ENCODE peak calls at places on chromosomes 7 and 10, in four cellular contexts. One of them, this sample, is unnamed.

GRCh38 chr7:154096-154835 is 38.1 kb upstream of the FAM20C start:
- DNase-seq in fibroblast of the aortic adventitia: no peak
- DNase-seq in effector memory CD4-positive, alpha-beta T cell: no peak
- DNase-seq in OCI-LY7: no peak
- DNase-seq in this sample: no peak

GRCh38 chr7:147023390-147023914 is 906.9 kb downstream of the CNTNAP2 start:
- DNase-seq in fibroblast of the aortic adventitia: no peak
- DNase-seq in OCI-LY7: no peak
- DNase-seq in effector memory CD4-positive, alpha-beta T cell: no peak
- DNase-seq in this sample: no peak

GRCh38 chr10:132238371-132239125 is 51.8 kb downstream of the DPYSL4 start:
- DNase-seq in fibroblast of the aortic adventitia: no peak
- DNase-seq in effector memory CD4-positive, alpha-beta T cell: no peak
- DNase-seq in OCI-LY7: no peak
- DNase-seq in this sample: no peak

GRCh38 chr7:50342616-50343114 is 38.1 kb downstream of the IKZF1 start:
- DNase-seq in fibroblast of the aortic adventitia: no peak
- DNase-seq in OCI-LY7: no peak
- DNase-seq in effector memory CD4-positive, alpha-beta T cell: peak; percentile 67
- DNase-seq in this sample: no peak

GRCh38 chr7:22697897-22698645 is 28.9 kb upstream of the IL6 start:
- DNase-seq in fibroblast of the aortic adventitia: no peak
- DNase-seq in effector memory CD4-positive, alpha-beta T cell: no peak
- DNase-seq in OCI-LY7: no peak
- DNase-seq in this sample: no peak

GRCh38 chr7:132399367-132399766 is 176.9 kb downstream of the PLXNA4 start:
- DNase-seq in fibroblast of the aortic adventitia: no peak
- DNase-seq in OCI-LY7: no peak
- DNase-seq in effector memory CD4-positive, alpha-beta T cell: no peak
- DNase-seq in this sample: no peak

GRCh38 chr7:74479066-74479781 is 25.5 kb downstream of the GTF2IRD1 start:
- DNase-seq in fibroblast of the aortic adventitia: peak; percentile 19
- DNase-seq in effector memory CD4-positive, alpha-beta T cell: no peak
- DNase-seq in OCI-LY7: no peak
- DNase-seq in this sample: no peak

GRCh38 chr10:6061056-6061455 is 1.1 kb downstream of the IL2RA start:
- DNase-seq in fibroblast of the aortic adventitia: no peak
- DNase-seq in OCI-LY7: no peak
- DNase-seq in effector memory CD4-positive, alpha-beta T cell: no peak
- DNase-seq in this sample: no peak

GRCh38 chr7:66867198-66867790 is 53.7 kb upstream of the TMEM248 start:
- DNase-seq in effector memory CD4-positive, alpha-beta T cell: no peak
- DNase-seq in OCI-LY7: no peak
- DNase-seq in fibroblast of the aortic adventitia: no peak
- DNase-seq in this sample: no peak

GRCh38 chr7:146557971-146558469 is 441.4 kb downstream of the CNTNAP2 start:
- DNase-seq in effector memory CD4-positive, alpha-beta T cell: no peak
- DNase-seq in fibroblast of the aortic adventitia: no peak
- DNase-seq in OCI-LY7: no peak
- DNase-seq in this sample: no peak

GRCh38 chr10:35765039-35765662 is 123.1 kb upstream of the FZD8 start:
- DNase-seq in effector memory CD4-positive, alpha-beta T cell: no peak
- DNase-seq in fibroblast of the aortic adventitia: no peak
- DNase-seq in OCI-LY7: no peak
- DNase-seq in this sample: no peak

GRCh38 chr10:18378766-18379165 is 238.5 kb downstream of the CACNB2 start:
- DNase-seq in fibroblast of the aortic adventitia: peak; percentile 2
- DNase-seq in OCI-LY7: no peak
- DNase-seq in effector memory CD4-positive, alpha-beta T cell: no peak
- DNase-seq in this sample: no peak

GRCh38 chr10:59176241-59177030 is at the start of gene PHYHIPL:
- DNase-seq in effector memory CD4-positive, alpha-beta T cell: no peak
- DNase-seq in OCI-LY7: no peak
- DNase-seq in fibroblast of the aortic adventitia: no peak
- DNase-seq in this sample: no peak

GRCh38 chr10:5563991-5564536 is 39.3 kb downstream of the CALML3 start:
- DNase-seq in effector memory CD4-positive, alpha-beta T cell: no peak
- DNase-seq in fibroblast of the aortic adventitia: no peak
- DNase-seq in OCI-LY7: no peak
- DNase-seq in this sample: peak; percentile 72

GRCh38 chr7:154640266-154640865 is 362.6 kb downstream of the PAXIP1 start:
- DNase-seq in fibroblast of the aortic adventitia: no peak
- DNase-seq in OCI-LY7: no peak
- DNase-seq in effector memory CD4-positive, alpha-beta T cell: no peak
- DNase-seq in this sample: no peak

GRCh38 chr10:114779803-114780609 is 41.6 kb upstream of the FHIP2A start:
- DNase-seq in fibroblast of the aortic adventitia: peak; percentile 94
- DNase-seq in effector memory CD4-positive, alpha-beta T cell: no peak
- DNase-seq in OCI-LY7: no peak
- DNase-seq in this sample: no peak

GRCh38 chr7:50664461-50664922 is 99.3 kb upstream of the DDC start:
- DNase-seq in effector memory CD4-positive, alpha-beta T cell: no peak
- DNase-seq in OCI-LY7: no peak
- DNase-seq in fibroblast of the aortic adventitia: peak; percentile 52
- DNase-seq in this sample: no peak

GRCh38 chr10:93199221-93199681 is 125.6 kb downstream of the CYP26A1 start:
- DNase-seq in fibroblast of the aortic adventitia: peak; percentile 48
- DNase-seq in effector memory CD4-positive, alpha-beta T cell: no peak
- DNase-seq in OCI-LY7: no peak
- DNase-seq in this sample: no peak

GRCh38 chr10:72695496-72695895 is 3.6 kb downstream of the MCU start:
- DNase-seq in fibroblast of the aortic adventitia: no peak
- DNase-seq in effector memory CD4-positive, alpha-beta T cell: no peak
- DNase-seq in OCI-LY7: no peak
- DNase-seq in this sample: no peak

GRCh38 chr7:140062118-140062527 is 628 bp downstream of the PARP12 start:
- DNase-seq in OCI-LY7: no peak
- DNase-seq in effector memory CD4-positive, alpha-beta T cell: peak; percentile 53
- DNase-seq in fibroblast of the aortic adventitia: no peak
- DNase-seq in this sample: no peak

GRCh38 chr7:132177708-132178392 is 398.4 kb downstream of the PLXNA4 start:
- DNase-seq in effector memory CD4-positive, alpha-beta T cell: no peak
- DNase-seq in OCI-LY7: no peak
- DNase-seq in fibroblast of the aortic adventitia: no peak
- DNase-seq in this sample: no peak

GRCh38 chr7:128404143-128404681 is 5.6 kb downstream of the IMPDH1 start:
- DNase-seq in effector memory CD4-positive, alpha-beta T cell: no peak
- DNase-seq in OCI-LY7: no peak
- DNase-seq in fibroblast of the aortic adventitia: no peak
- DNase-seq in this sample: no peak
- H3K4me3 ChIP-seq in effector memory CD4-positive, alpha-beta T cell: no peak overlapping the region
- H3K4me3 ChIP-seq in OCI-LY7: peak overlapping the region; percentile 90
- H3K4me3 ChIP-seq in fibroblast of the aortic adventitia: peak overlapping the region; percentile 80
- H3K4me3 ChIP-seq in this sample: peak overlapping the region; percentile 92

DNA sequence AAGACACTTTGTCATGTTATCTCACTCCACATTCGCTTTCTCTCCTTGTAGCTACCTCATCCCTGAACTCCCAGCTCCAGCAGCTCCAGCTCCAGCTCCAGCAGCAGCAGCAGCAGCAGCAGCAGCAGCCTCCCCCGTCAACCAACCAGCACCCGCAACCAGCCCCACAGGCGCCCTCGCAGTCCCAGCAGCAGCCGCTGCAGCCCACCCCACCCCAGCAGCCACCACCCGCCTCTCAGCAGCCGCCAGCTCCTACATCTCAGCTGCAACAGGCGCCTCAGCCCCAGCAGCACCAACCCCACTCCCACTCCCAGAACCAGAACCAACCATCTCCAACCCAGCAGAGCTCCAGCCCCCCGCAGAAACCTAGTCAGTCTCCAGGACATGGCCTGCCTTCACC is 226.6 kb upstream of the YAE1 start:
- DNase-seq in effector memory CD4-positive, alpha-beta T cell: no peak
- DNase-seq in OCI-LY7: no peak
- DNase-seq in fibroblast of the aortic adventitia: no peak
- DNase-seq in this sample: no peak
- H3K4me3 ChIP-seq in effector memory CD4-positive, alpha-beta T cell: no peak overlapping the region
- H3K4me3 ChIP-seq in OCI-LY7: no peak overlapping the region
- H3K4me3 ChIP-seq in fibroblast of the aortic adventitia: no peak overlapping the region
- H3K4me3 ChIP-seq in this sample: no peak overlapping the region

GRCh38 chr10:13706604-13707003 is 119.8 kb downstream of the PRPF18 start:
- DNase-seq in effector memory CD4-positive, alpha-beta T cell: no peak
- DNase-seq in fibroblast of the aortic adventitia: no peak
- DNase-seq in OCI-LY7: no peak
- DNase-seq in this sample: no peak

GRCh38 chr10:13706175-13706574 is 119.4 kb downstream of the PRPF18 start:
- DNase-seq in OCI-LY7: no peak
- DNase-seq in effector memory CD4-positive, alpha-beta T cell: no peak
- DNase-seq in fibroblast of the aortic adventitia: no peak
- DNase-seq in this sample: no peak

GRCh38 chr10:13709931-13710690 is 123.3 kb downstream of the PRPF18 start:
- DNase-seq in effector memory CD4-positive, alpha-beta T cell: no peak
- DNase-seq in OCI-LY7: no peak
- DNase-seq in fibroblast of the aortic adventitia: peak; percentile 71
- DNase-seq in this sample: no peak

GRCh38 chr10:13707156-13707881 is 120.6 kb downstream of the PRPF18 start:
- DNase-seq in fibroblast of the aortic adventitia: peak; percentile 96
- DNase-seq in OCI-LY7: no peak
- DNase-seq in effector memory CD4-positive, alpha-beta T cell: no peak
- DNase-seq in this sample: peak; percentile 90

DNA sequence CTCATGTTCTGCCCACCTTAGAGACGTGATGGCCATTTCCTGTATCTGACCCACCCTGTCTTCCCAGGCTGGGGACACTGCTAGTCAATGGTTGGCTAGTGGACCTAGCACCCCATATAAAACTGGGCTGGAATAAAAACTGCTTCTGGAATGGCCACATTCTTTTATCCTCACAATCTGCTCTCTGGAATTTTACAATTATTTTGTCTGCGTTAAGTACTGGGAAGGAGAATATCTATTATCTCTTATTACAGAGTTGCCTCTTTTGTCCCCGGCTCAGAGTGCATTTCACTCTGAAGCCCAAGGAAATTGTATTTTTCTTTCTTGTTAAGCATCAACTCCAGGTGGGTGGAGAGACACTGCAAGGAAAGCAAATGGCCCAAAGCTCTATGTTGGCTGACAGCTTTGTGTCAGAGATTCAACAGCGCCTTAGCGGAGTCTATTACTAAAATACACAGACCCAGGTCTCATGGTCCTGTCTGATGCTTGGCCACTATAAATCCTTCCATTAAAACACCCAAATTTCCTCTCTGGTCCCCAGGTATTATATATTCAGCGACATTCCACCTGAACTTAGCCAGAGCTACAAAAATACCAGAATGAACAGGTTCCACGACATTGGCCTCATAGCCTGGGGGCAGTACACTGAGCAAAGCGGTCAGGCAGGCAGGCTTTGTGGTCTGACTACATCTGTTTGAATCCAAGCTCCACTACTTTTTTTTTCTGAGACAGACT is 121.7 kb downstream of the PRPF18 start:
- DNase-seq in OCI-LY7: no peak
- DNase-seq in fibroblast of the aortic adventitia: peak; percentile 17
- DNase-seq in effector memory CD4-positive, alpha-beta T cell: no peak
- DNase-seq in this sample: no peak
- H3K4me3 ChIP-seq in OCI-LY7: no peak overlapping the region
- H3K4me3 ChIP-seq in fibroblast of the aortic adventitia: peak overlapping the region; percentile 73
- H3K4me3 ChIP-seq in effector memory CD4-positive, alpha-beta T cell: no peak overlapping the region
- H3K4me3 ChIP-seq in this sample: peak overlapping the region; percentile 65

GRCh38 chr7:1538544-1539345 is 8.2 kb downstream of the MAFK start:
- DNase-seq in effector memory CD4-positive, alpha-beta T cell: no peak
- DNase-seq in OCI-LY7: no peak
- DNase-seq in fibroblast of the aortic adventitia: no peak
- DNase-seq in this sample: no peak

GRCh38 chr7:1536105-1536767 is 5.7 kb downstream of the MAFK start:
- DNase-seq in OCI-LY7: no peak
- DNase-seq in effector memory CD4-positive, alpha-beta T cell: no peak
- DNase-seq in fibroblast of the aortic adventitia: no peak
- DNase-seq in this sample: peak; percentile 77

GRCh38 chr7:1537631-1538412 is 7.3 kb downstream of the MAFK start:
- DNase-seq in effector memory CD4-positive, alpha-beta T cell: no peak
- DNase-seq in OCI-LY7: no peak
- DNase-seq in fibroblast of the aortic adventitia: peak; percentile 99
- DNase-seq in this sample: peak; percentile 100

GRCh38 chr7:1535695-1536094 is 5.2 kb downstream of the MAFK start:
- DNase-seq in fibroblast of the aortic adventitia: no peak
- DNase-seq in effector memory CD4-positive, alpha-beta T cell: no peak
- DNase-seq in OCI-LY7: no peak
- DNase-seq in this sample: no peak

DNA sequence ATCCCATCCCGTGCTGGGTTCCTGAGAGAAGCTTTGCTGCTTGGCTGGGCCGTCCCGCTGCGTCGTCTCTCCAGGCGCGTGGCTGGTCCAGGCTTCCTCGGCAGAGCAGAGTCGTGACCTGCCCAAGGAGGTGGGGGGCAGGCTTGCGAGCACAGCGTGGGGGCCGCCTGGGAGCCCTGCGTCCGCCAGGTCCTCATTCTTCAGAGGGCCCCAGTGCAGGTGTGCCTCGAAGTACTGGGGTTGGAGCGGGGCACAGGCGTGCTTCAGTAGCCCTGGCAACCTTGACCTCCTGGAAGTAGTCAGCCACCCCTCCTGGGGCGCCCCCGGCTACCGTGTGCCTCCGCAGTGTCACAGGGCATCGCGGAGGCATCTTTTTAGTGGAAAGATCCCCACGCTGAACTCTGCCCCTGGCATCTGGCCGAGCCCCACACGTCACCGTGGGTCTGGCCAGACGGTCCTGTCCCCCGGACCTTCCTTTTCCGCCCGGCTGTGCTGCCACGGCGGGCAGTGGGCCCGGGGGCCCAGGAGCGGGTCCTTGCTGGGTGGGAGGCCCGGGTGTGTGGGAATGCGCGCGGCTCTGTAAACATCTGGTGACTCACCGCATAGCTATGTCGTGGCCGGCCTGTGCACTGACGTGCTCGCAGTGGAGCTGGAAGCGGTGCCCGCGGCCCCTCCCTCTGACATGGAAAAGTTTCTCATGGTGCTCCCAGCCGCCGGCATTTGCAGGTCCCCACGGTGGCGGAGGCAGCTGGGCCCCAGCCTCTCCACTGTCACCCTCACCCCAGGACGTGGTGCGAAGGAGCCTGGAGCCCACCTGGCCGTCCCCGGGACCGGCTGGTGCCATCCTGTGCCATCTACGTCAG is 6.5 kb downstream of the MAFK start:
- DNase-seq in effector memory CD4-positive, alpha-beta T cell: no peak
- DNase-seq in fibroblast of the aortic adventitia: peak; percentile 99
- DNase-seq in OCI-LY7: no peak
- DNase-seq in this sample: peak; percentile 99
- H3K4me3 ChIP-seq in effector memory CD4-positive, alpha-beta T cell: no peak overlapping the region
- H3K4me3 ChIP-seq in fibroblast of the aortic adventitia: peak overlapping the region; percentile 70
- H3K4me3 ChIP-seq in OCI-LY7: no peak overlapping the region
- H3K4me3 ChIP-seq in this sample: peak overlapping the region; percentile 89

This sample was measured in coronary artery.